ENCODE peak calls at places on chromosomes 13 and 19, in nine cellular contexts. Q, J, U, Y, P, S, C, V and L are unnamed samples.

GRCh38 chr13:73059460-73060250 is 850 bp downstream of the KLF5 start:
- DNase-seq in Q (peak), J (peak), U (peak), Y (no peak), P (no peak), S (peak), C (peak), V (peak), L (no peak)

GRCh38 chr13:114100446-114101320 is 31.7 kb downstream of the RASA3 start:
- DNase-seq in Q (no peak), J (peak), U (no peak), Y (no peak), P (no peak), S (no peak), C (no peak), V (peak), L (no peak)

GRCh38 chr13:30148171-30148754 is 159.1 kb downstream of the KATNAL1 start:
- DNase-seq in Q (peak), J (no peak), U (no peak), Y (no peak), P (no peak), S (no peak), C (no peak), V (no peak), L (no peak)

GRCh38 chr19:41499899-41500298 is 56.9 kb downstream of the ERICH4 start:
- DNase-seq in Q (no peak), J (no peak), U (no peak), Y (no peak), P (no peak), S (no peak), C (no peak), V (no peak), L (no peak)

GRCh38 chr19:35354898-35355297 is 3.4 kb upstream of the FFAR3 start:
- DNase-seq in Q (no peak), J (peak), U (no peak), Y (no peak), P (no peak), S (no peak), C (no peak), V (no peak), L (no peak)

GRCh38 chr19:7894612-7895309 is 6.5 kb downstream of the LRRC8E start:
- DNase-seq in Q (no peak), J (no peak), U (no peak), Y (no peak), P (no peak), S (no peak), C (no peak), V (no peak), L (peak)

GRCh38 chr19:45863840-45864628 is at the start of gene FOXA3:
- DNase-seq in Q (peak), J (no peak), U (peak), Y (no peak), P (no peak), S (peak), C (no peak), V (peak), L (no peak)

GRCh38 chr13:60229708-60230272 is 66.1 kb upstream of the DIAPH3 start:
- DNase-seq in Q (no peak), J (no peak), U (no peak), Y (no peak), P (no peak), S (no peak), C (no peak), V (no peak), L (no peak)

GRCh38 chr13:97397267-97397666 is 36.7 kb upstream of the RAP2A start:
- DNase-seq in Q (no peak), J (no peak), U (no peak), Y (no peak), P (no peak), S (no peak), C (no peak), V (no peak), L (no peak)

GRCh38 chr19:16849168-16849567 is 20.0 kb downstream of the SIN3B start:
- DNase-seq in Q (no peak), J (no peak), U (no peak), Y (no peak), P (no peak), S (no peak), C (no peak), V (no peak), L (peak)

GRCh38 chr19:12636631-12637030 is 25.9 kb downstream of the ZNF791 start:
- DNase-seq in Q (no peak), J (no peak), U (no peak), Y (no peak), P (no peak), S (no peak), C (no peak), V (no peak), L (no peak)

GRCh38 chr19:30120860-30121484 is 178.9 kb downstream of the URI1 start:
- DNase-seq in Q (no peak), J (no peak), U (no peak), Y (no peak), P (no peak), S (no peak), C (no peak), V (no peak), L (no peak)

GRCh38 chr13:110338441-110339101 is 31.5 kb downstream of the COL4A2 start:
- DNase-seq in Q (no peak), J (no peak), U (no peak), Y (peak), P (no peak), S (no peak), C (no peak), V (peak), L (no peak)

GRCh38 chr19:15110418-15110815 is 3.2 kb downstream of the SYDE1 start:
- DNase-seq in Q (no peak), J (no peak), U (no peak), Y (no peak), P (no peak), S (no peak), C (no peak), V (no peak), L (no peak)

GRCh38 chr13:73910733-73911132 is 223.5 kb downstream of the KLF12 start:
- DNase-seq in Q (no peak), J (no peak), U (no peak), Y (no peak), P (no peak), S (no peak), C (no peak), V (no peak), L (no peak)

GRCh38 chr19:5680083-5680436 is 256 bp downstream of the MICOS13 start:
- DNase-seq in Q (no peak), J (no peak), U (no peak), Y (no peak), P (no peak), S (no peak), C (no peak), V (peak), L (no peak)

GRCh38 chr13:44626176-44626575 is 50.0 kb upstream of the TSC22D1 start:
- DNase-seq in Q (no peak), J (no peak), U (no peak), Y (no peak), P (no peak), S (no peak), C (no peak), V (no peak), L (no peak)

GRCh38 chr13:75170321-75170720 is 311.6 kb downstream of the TBC1D4 start:
- DNase-seq in Q (no peak), J (no peak), U (no peak), Y (no peak), P (no peak), S (no peak), C (no peak), V (no peak), L (no peak)

GRCh38 chr19:51060973-51061372 is 3.9 kb downstream of the KLK13 start:
- DNase-seq in Q (no peak), J (no peak), U (no peak), Y (no peak), P (no peak), S (no peak), C (no peak), V (no peak), L (no peak)

GRCh38 chr19:55070755-55071502 is 4.7 kb upstream of the EPS8L1 start:
- DNase-seq in Q (no peak), J (no peak), U (no peak), Y (no peak), P (no peak), S (no peak), C (no peak), V (no peak), L (peak)

GRCh38 chr13:25775275-25775674 is 276.5 kb downstream of the SHISA2 start:
- DNase-seq in Q (no peak), J (no peak), U (no peak), Y (no peak), P (no peak), S (no peak), C (no peak), V (no peak), L (no peak)

GRCh38 chr19:3733549-3734309 is 25.5 kb downstream of the TJP3 start:
- DNase-seq in Q (no peak), J (no peak), U (no peak), Y (no peak), P (no peak), S (no peak), C (no peak), V (no peak), L (no peak)

GRCh38 chr19:39060130-39060529 is 24.0 kb upstream of the ACP7 start:
- DNase-seq in Q (no peak), J (no peak), U (no peak), Y (no peak), P (no peak), S (no peak), C (no peak), V (no peak), L (no peak)

GRCh38 chr13:66634384-66634783 is 595.8 kb downstream of the PCDH9 start:
- DNase-seq in Q (no peak), J (no peak), U (no peak), Y (no peak), P (no peak), S (no peak), C (no peak), V (peak), L (peak)

GRCh38 chr13:113160983-113161382 is 2.5 kb downstream of the PROZ start:
- DNase-seq in Q (no peak), J (no peak), U (no peak), Y (no peak), P (no peak), S (no peak), C (no peak), V (no peak), L (no peak)

GRCh38 chr13:58452123-58452623 is 820.6 kb downstream of the PCDH17 start:
- DNase-seq in Q (no peak), J (no peak), U (no peak), Y (no peak), P (no peak), S (no peak), C (no peak), V (no peak), L (no peak)

GRCh38 chr19:41511628-41512027 is 64.3 kb upstream of the CEACAM21 start:
- DNase-seq in Q (no peak), J (no peak), U (no peak), Y (no peak), P (no peak), S (no peak), C (no peak), V (no peak), L (no peak)

GRCh38 chr19:46412034-46412982 is 1.1 kb downstream of the CCDC8 start:
- DNase-seq in Q (no peak), J (no peak), U (no peak), Y (no peak), P (no peak), S (no peak), C (no peak), V (peak), L (no peak)

GRCh38 chr19:6667114-6667627 is 2.8 kb downstream of the TNFSF14 start:
- DNase-seq in Q (peak), J (no peak), U (no peak), Y (no peak), P (no peak), S (no peak), C (no peak), V (no peak), L (peak)

GRCh38 chr19:7488736-7489353 is at the start of gene PEX11G:
- DNase-seq in Q (peak), J (peak), U (peak), Y (peak), P (no peak), S (peak), C (peak), V (peak), L (peak)

DNA sequence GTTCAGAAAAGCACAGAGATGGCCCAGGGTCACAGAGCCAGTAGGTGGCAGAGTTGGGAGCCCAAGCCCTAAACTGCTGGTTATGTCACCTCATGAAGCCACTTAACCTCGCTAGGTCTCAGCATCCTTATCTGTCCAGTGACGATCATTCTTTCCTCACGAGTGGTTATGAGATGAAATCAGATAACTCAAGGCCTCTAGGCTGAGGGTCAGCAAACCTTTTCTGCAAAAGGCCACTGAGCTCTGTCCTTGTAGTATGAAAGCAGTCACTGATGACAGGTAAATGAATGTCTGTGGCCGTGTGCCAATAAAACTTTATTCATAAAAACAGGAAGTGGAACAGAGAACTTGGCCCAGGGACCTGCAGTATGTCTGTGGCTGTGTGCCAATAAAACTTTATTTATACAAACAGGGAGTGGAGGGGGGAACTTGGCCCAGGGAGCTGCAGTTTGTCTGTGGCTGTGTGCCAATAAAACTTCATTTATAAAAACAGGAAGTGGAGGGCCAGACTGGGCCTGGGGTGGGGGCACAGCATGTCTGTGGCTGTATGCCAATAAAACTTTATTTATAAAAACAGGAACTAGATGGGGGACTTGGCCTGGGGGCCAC is 71.2 kb downstream of the GNG7 start:
- DNase-seq in Q (no peak), J (no peak), U (no peak), Y (no peak), P (no peak), S (no peak), C (no peak), V (no peak), L (no peak)
- TF ChIP-seq CTCF in Q (no peak), J (no peak), U (no peak), Y (no peak), P (no peak), S (no peak), C (no peak), V (no peak), L (no peak)

GRCh38 chr19:56725829-56726424 is 54.4 kb upstream of the ZNF835 start:
- DNase-seq in Q (no peak), J (no peak), U (no peak), Y (no peak), P (no peak), S (no peak), C (no peak), V (no peak), L (no peak)
- TF ChIP-seq CTCF in Q (no peak), J (no peak), U (no peak), Y (no peak), P (peak), S (no peak), C (no peak), V (no peak), L (no peak)

GRCh38 chr13:45925151-45925550 is 73.6 kb upstream of the SIAH3 start:
- DNase-seq in Q (no peak), J (no peak), U (no peak), Y (no peak), P (no peak), S (no peak), C (no peak), V (no peak), L (no peak)
- TF ChIP-seq CTCF in Q (no peak), J (no peak), U (no peak), Y (no peak), P (no peak), S (no peak), C (no peak), V (peak), L (no peak)

DNA sequence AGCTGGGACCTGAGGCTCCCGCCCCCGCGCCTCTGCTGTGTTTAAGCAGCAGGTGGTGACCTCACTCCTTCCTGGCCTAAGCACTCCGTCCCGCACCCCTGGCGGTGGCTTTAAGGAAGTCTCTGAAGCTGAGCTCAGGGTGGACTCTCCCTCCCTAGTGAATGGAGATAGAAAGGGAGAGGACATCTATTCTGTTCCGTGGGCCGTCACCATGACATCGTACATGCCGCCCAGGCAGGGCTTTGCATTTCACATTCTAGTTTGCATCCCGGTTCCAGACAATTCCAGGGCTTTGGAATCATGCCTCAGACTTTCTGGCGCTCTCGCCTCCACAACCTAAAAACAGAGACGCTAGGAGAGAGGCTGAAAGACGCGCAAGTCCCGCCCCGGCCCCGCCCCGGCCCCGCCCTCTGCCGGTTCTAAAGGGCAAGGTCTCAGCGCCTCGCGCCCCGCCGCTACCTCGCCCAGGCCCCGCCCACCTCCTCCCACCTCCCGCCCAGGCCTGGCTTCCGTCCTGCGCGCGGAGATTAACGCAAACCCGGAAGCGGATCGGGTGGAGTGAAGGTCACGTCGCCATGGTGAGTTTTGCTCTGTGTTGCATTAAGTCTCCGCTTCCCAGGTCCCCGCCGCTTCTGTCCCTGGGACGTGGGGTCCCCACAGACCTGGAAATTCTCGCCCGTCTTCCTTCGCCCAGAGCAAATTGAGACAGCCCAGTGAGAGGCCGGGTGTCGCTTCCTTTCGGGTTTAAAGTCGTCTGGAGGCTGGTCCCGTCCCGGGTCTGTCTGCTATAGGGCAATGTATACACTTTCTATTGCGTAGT is at the start of gene ZNF808:
- DNase-seq in Q (peak), J (peak), U (peak), Y (peak), P (peak), S (peak), C (peak), V (peak), L (peak)
- TF ChIP-seq CTCF in Q (peak), J (peak), U (peak), Y (peak), P (peak), S (peak), C (peak), V (peak), L (peak)

DNA sequence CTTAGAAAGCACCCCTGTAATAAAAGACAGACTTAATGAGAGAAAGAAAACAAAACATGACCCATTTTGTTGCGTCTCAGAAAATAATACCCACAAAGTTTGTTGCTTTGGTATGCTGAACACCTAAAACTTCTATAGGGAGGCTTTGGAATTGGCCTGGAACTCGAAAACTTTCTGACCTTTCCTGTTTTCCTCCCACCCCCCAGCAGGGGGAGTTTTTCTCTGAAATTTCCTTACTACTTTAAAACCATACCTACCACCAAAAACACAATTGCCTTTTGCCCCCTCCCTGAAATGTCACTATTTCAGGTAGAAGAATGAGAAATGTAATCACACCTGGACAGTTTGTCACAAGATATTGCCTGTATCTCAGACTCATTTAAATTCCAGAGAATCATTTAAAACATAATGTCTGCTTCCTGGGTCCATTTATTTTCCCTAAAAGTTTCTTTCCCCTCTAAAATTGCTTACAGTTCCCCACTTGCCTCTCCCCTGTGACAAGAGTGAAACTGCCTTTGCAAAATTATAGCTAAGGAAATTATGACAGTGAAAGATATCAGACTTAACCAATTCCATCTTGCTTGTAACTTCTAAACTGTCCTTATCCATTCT is 2700.2 kb downstream of the PCDH9 start:
- DNase-seq in Q (no peak), J (no peak), U (no peak), Y (no peak), P (no peak), S (peak), C (no peak), V (peak), L (no peak)
- TF ChIP-seq CTCF in Q (peak), J (peak), U (peak), Y (peak), P (peak), S (peak), C (peak), V (peak), L (peak)

DNA sequence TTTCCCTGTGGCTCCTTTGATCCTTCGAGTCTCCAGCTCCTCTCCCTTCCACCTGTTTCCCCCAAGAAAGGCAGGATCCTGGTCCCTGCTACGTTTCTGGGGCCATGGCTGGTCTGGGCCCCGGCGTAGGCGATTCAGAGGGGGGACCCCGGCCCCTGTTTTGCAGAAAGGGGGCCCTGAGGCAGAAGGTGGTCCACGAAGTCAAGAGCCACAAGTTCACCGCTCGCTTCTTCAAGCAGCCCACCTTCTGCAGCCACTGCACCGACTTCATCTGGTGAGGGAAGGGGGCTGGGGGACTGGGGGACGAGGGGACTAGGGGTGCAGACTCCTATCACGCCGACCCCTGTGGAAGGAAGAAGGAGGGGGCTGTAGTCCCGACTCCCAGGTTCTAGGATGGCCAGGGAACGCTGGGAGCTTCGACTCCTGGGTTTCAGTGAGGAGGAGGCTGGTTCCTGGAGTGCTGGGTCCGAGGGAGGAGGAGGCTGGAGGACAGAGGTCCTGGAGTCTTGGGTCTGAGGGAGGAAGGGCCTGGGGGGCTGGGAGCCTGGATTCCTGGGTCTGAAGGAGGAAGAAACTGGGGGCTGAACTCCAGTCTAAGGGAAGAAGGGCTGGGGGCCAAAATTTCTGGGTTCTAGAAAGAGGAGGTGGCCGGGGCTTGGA is 524 bp downstream of the PRKCG start:
- DNase-seq in Q (no peak), J (no peak), U (no peak), Y (no peak), P (no peak), S (no peak), C (no peak), V (no peak), L (no peak)
- TF ChIP-seq CTCF in Q (no peak), J (no peak), U (no peak), Y (no peak), P (no peak), S (no peak), C (no peak), V (no peak), L (no peak)

GRCh38 chr13:78138756-78139155 is 220.1 kb upstream of the EDNRB start:
- DNase-seq in Q (no peak), J (no peak), U (no peak), Y (no peak), P (no peak), S (no peak), C (no peak), V (no peak), L (no peak)
- TF ChIP-seq CTCF in Q (no peak), J (no peak), U (no peak), Y (no peak), P (no peak), S (no peak), C (no peak), V (no peak), L (no peak)

GRCh38 chr19:44113138-44113783 is at the start of gene ZNF225:
- DNase-seq in Q (peak), J (peak), U (peak), Y (peak), P (peak), S (peak), C (peak), V (peak), L (peak)
- TF ChIP-seq CTCF in Q (no peak), J (no peak), U (no peak), Y (no peak), P (no peak), S (no peak), C (no peak), V (no peak), L (no peak)